ENCODE peak calls at places on chromosomes 3 and 15, in eight cellular contexts. V is heart right ventricle; U is neural crest cell; R is uterus; Q is stimulated activated CD4-positive, alpha-beta T cell treated with anti-CD3 and anti-CD28 coated beads, Interleukin-12 subunit alpha, Interleukin-12 subunit beta, amount 100 ng/mL, for 24 hours; W is putamen; Z is kidney tubule cell; I is amygdala. S is an unnamed sample.

GRCh38 chr15:99322643-99323405 is 71.5 kb downstream of the LRRC28 start:
- DNase-seq in V (no peak), U (no peak), R (no peak), Q (no peak), W (no peak), Z (no peak), I (no peak), S (no peak)

GRCh38 chr3:32249184-32249782 is 10.8 kb downstream of the CMTM8 start:
- DNase-seq in V (no peak), U (no peak), R (no peak), Q (no peak), W (no peak), Z (peak; percentile 90), I (no peak), S (no peak)

GRCh38 chr15:48469681-48470080 is 138.5 kb downstream of the DUT start:
- DNase-seq in V (no peak), U (no peak), R (no peak), Q (no peak), W (no peak), Z (no peak), I (no peak), S (no peak)

GRCh38 chr15:25179673-25180511 is 225.1 kb downstream of the SNRPN start:
- DNase-seq in V (peak; percentile 3), U (no peak), R (peak; percentile 3), Q (no peak), W (no peak), Z (no peak), I (no peak), S (no peak)

GRCh38 chr15:97235285-97235985 is 725.1 kb upstream of the ARRDC4 start:
- DNase-seq in V (peak; percentile 15), U (peak; percentile 74), R (peak; percentile 65), Q (peak; percentile 8), W (peak; percentile 3), Z (peak; percentile 68), I (peak; percentile 4), S (peak; percentile 47)

GRCh38 chr3:66441692-66442091 is 59.1 kb downstream of the LRIG1 start:
- DNase-seq in V (no peak), U (no peak), R (no peak), Q (no peak), W (no peak), Z (no peak), I (no peak), S (no peak)

GRCh38 chr3:37712387-37712786 is 149.3 kb upstream of the CTDSPL start:
- DNase-seq in V (no peak), U (no peak), R (no peak), Q (no peak), W (no peak), Z (no peak), I (no peak), S (no peak)

GRCh38 chr3:53199834-53200233 is 38.8 kb downstream of the PRKCD start:
- DNase-seq in V (no peak), U (no peak), R (no peak), Q (no peak), W (no peak), Z (no peak), I (no peak), S (no peak)

GRCh38 chr3:29240248-29240647 is 40.6 kb upstream of the RBMS3 start:
- DNase-seq in V (no peak), U (no peak), R (no peak), Q (no peak), W (no peak), Z (peak; percentile 73), I (no peak), S (no peak)

GRCh38 chr3:156725706-156726105 is 51.3 kb downstream of the TIPARP start:
- DNase-seq in V (no peak), U (no peak), R (no peak), Q (no peak), W (no peak), Z (peak; percentile 29), I (no peak), S (peak; percentile 55)

GRCh38 chr15:38354321-38354929 is 99.5 kb upstream of the FAM98B start:
- DNase-seq in V (no peak), U (peak; percentile 55), R (peak; percentile 65), Q (peak; percentile 44), W (peak; percentile 72), Z (peak; percentile 69), I (peak; percentile 6), S (peak; percentile 35)

GRCh38 chr15:72540606-72541237 is 66.6 kb downstream of the ARIH1 start:
- DNase-seq in V (no peak), U (no peak), R (no peak), Q (no peak), W (no peak), Z (no peak), I (no peak), S (no peak)

GRCh38 chr15:41896566-41896965 is 2.7 kb upstream of the SPTBN5 start:
- DNase-seq in V (no peak), U (no peak), R (no peak), Q (no peak), W (no peak), Z (no peak), I (no peak), S (no peak)

GRCh38 chr3:152317956-152318355 is 49.2 kb downstream of the MBNL1 start:
- DNase-seq in V (no peak), U (no peak), R (no peak), Q (no peak), W (no peak), Z (peak; percentile 72), I (no peak), S (no peak)

GRCh38 chr3:158091526-158091925 is 14.7 kb downstream of the SHOX2 start:
- DNase-seq in V (no peak), U (no peak), R (no peak), Q (no peak), W (no peak), Z (peak; percentile 23), I (no peak), S (no peak)

S was measured in left colon.